ENCODE peak calls at places on chromosome 7, in seven cellular contexts. Q is IMR-90, E is H9, K is mesendoderm, N is H1, M is neuronal stem cell, H is trophoblast cell. Z is an unnamed sample.
A peak's percentile ranks its signal among the peaks of the same experiment; 100 is the strongest.

GRCh38 chr7:69638674-69639073 is 40.4 kb downstream of the AUTS2 start:
- DNase-seq in Q (no peak), E (no peak), K (no peak), N (no peak), M (no peak), H (no peak), Z (no peak)

GRCh38 chr7:71486856-71487628 is 355.1 kb downstream of the GALNT17 start:
- DNase-seq in Q (no peak), E (no peak), K (peak; percentile 50), N (no peak), M (no peak), H (peak; percentile 2), Z (peak; percentile 45)

GRCh38 chr7:148223130-148223529 is 367.4 kb upstream of the C7orf33 start:
- DNase-seq in Q (no peak), E (no peak), K (no peak), N (no peak), M (no peak), H (no peak), Z (no peak)

GRCh38 chr7:159105845-159106614 is 38.6 kb downstream of the VIPR2 start:
- DNase-seq in Q (no peak), E (peak; percentile 66), K (peak; percentile 89), N (no peak), M (peak; percentile 37), H (no peak), Z (no peak)

GRCh38 chr7:54932818-54933543 is 85.8 kb upstream of the EGFR start:
- DNase-seq in Q (peak; percentile 66), E (peak; percentile 69), K (peak; percentile 73), N (peak; percentile 21), M (peak; percentile 52), H (peak; percentile 51), Z (peak; percentile 76)

GRCh38 chr7:130986271-130986690 is 252.3 kb upstream of the KLF14 start:
- DNase-seq in Q (no peak), E (no peak), K (no peak), N (no peak), M (no peak), H (no peak), Z (peak; percentile 50)

GRCh38 chr7:144826248-144826647 is 9.6 kb downstream of the TPK1 start:
- DNase-seq in Q (no peak), E (no peak), K (no peak), N (no peak), M (no peak), H (no peak), Z (no peak)

GRCh38 chr7:134623193-134623592 is 23.5 kb upstream of the BPGM start:
- DNase-seq in Q (no peak), E (no peak), K (no peak), N (no peak), M (no peak), H (no peak), Z (no peak)

GRCh38 chr7:136229819-136230609 is 252.9 kb upstream of the MTPN start:
- DNase-seq in Q (no peak), E (no peak), K (no peak), N (no peak), M (no peak), H (no peak), Z (no peak)

GRCh38 chr7:107958764-107959526 is 44.0 kb downstream of the LAMB1 start:
- DNase-seq in Q (peak; percentile 90), E (no peak), K (no peak), N (no peak), M (no peak), H (peak; percentile 86), Z (peak; percentile 91)

GRCh38 chr7:18037609-18038008 is 10.0 kb upstream of the PRPS1L1 start:
- DNase-seq in Q (no peak), E (no peak), K (no peak), N (no peak), M (no peak), H (no peak), Z (no peak)
- H3K18ac ChIP-seq in Q (no peak overlapping the region), E (no peak overlapping the region), K (no peak overlapping the region), N (no peak overlapping the region), M (no peak overlapping the region), H (no peak overlapping the region), Z (no peak overlapping the region)

GRCh38 chr7:98351136-98351535 is 49.8 kb downstream of the BAIAP2L1 start:
- DNase-seq in Q (no peak), E (no peak), K (no peak), N (no peak), M (no peak), H (peak; percentile 90), Z (no peak)

GRCh38 chr7:98341106-98341505 is 59.6 kb downstream of the BRI3 start:
- DNase-seq in Q (peak; percentile 77), E (no peak), K (no peak), N (no peak), M (no peak), H (peak; percentile 40), Z (peak; percentile 48)

GRCh38 chr7:98348726-98349474 is 52.0 kb downstream of the BAIAP2L1 start:
- DNase-seq in Q (no peak), E (no peak), K (no peak), N (no peak), M (no peak), H (peak; percentile 72), Z (no peak)

GRCh38 chr7:98346515-98347069 is 54.3 kb downstream of the BAIAP2L1 start:
- DNase-seq in Q (no peak), E (no peak), K (no peak), N (no peak), M (no peak), H (no peak), Z (no peak)
- H3K18ac ChIP-seq in Q (no peak overlapping the region), E (no peak overlapping the region), K (no peak overlapping the region), N (no peak overlapping the region), M (no peak overlapping the region), H (no peak overlapping the region), Z (no peak overlapping the region)

GRCh38 chr7:73920406-73921134 is 59.6 kb downstream of the TMEM270 start:
- DNase-seq in Q (no peak), E (no peak), K (no peak), N (no peak), M (no peak), H (no peak), Z (no peak)

GRCh38 chr7:73918926-73919693 is 58.2 kb downstream of the TMEM270 start:
- DNase-seq in Q (no peak), E (peak; percentile 82), K (peak; percentile 73), N (no peak), M (peak; percentile 24), H (no peak), Z (no peak)

GRCh38 chr7:73921623-73922528 is 60.9 kb downstream of the TMEM270 start:
- DNase-seq in Q (no peak), E (no peak), K (no peak), N (no peak), M (no peak), H (no peak), Z (no peak)

DNA sequence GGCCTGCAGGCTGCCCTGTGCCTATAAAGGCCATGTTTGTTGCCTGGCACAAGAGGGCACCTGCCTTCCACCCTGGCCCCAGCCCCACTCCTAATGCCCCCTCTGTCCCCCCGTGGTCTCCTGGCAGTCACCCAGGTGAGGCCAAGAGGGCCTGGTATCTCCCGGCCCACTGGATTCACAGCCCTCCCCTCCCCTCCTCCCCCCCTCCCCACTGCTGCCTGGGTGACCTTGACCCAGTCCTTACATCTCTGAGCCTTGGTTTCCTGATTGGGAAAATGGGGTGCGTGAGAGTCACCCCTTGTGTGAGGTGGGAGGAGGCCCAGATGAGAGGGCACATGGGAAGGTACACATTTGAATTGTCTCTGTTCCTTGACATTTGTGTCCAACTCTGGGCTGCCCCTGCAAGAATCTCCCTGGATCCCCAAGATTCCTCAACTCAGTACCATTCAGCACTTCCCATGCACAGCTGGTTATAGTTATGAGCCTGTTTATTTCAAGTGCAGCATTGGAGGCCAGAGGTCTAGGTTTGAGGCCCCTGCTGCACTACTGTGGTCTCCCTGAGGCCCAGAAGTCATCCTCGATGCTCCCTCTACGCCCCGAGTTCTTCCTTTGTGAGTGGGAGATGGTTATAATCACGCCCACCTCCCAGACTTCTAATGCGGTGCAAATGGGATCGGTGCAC is 58.9 kb downstream of the TMEM270 start:
- DNase-seq in Q (no peak), E (no peak), K (no peak), N (no peak), M (no peak), H (no peak), Z (no peak)
- H3K18ac ChIP-seq in Q (no peak overlapping the region), E (peak overlapping the region; percentile 40), K (peak overlapping the region; percentile 11), N (peak overlapping the region; percentile 93), M (peak overlapping the region; percentile 91), H (no peak overlapping the region), Z (no peak overlapping the region)

DNA sequence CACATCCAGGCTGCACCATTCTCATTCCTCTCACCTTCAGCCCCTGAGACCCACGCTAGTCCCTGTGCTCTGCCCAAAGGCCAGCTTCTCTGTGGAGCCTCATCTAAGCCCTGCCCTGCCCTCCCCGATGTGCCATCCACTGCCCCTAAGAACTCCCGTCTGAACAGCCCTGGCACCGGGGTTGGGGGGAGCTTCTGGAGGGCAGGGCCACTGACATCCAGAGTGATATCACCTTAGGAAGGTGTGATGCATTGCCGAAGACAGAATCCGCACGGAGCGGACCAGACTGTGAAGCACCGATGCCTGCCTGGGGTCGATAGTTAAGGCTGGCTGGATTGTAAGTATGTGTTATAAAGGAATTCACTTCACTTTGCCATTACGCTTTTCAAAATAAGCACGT is 511.0 kb downstream of the PTPRN2 start:
- DNase-seq in Q (no peak), E (no peak), K (no peak), N (no peak), M (no peak), H (no peak), Z (no peak)
- H3K18ac ChIP-seq in Q (no peak overlapping the region), E (no peak overlapping the region), K (no peak overlapping the region), N (no peak overlapping the region), M (peak overlapping the region; percentile 41), H (no peak overlapping the region), Z (no peak overlapping the region)